ENCODE peak calls at places on chromosomes 13 and 19, in six cellular contexts. One of them, this sample, is unnamed. For H3K4me1, the result is how much of the 10 kb centered on the place peaks cover.

GRCh38 chr13:26497991-26498423 is 59.5 kb upstream of the WASF3 start:
- DNase-seq in IMR-90: peak
- DNase-seq in ovary: no peak
- DNase-seq in uterus: no peak
- DNase-seq in breast epithelium: no peak
- DNase-seq in body of pancreas: no peak
- DNase-seq in this sample: no peak

GRCh38 chr13:112984501-112984900 is 15.5 kb downstream of the MCF2L start:
- DNase-seq in ovary: no peak
- DNase-seq in breast epithelium: no peak
- DNase-seq in IMR-90: no peak
- DNase-seq in body of pancreas: no peak
- DNase-seq in uterus: no peak
- DNase-seq in this sample: no peak

GRCh38 chr19:56973713-56974553 is 133.4 kb upstream of the PEG3 start:
- DNase-seq in ovary: peak
- DNase-seq in body of pancreas: no peak
- DNase-seq in IMR-90: no peak
- DNase-seq in uterus: no peak
- DNase-seq in breast epithelium: no peak
- DNase-seq in this sample: no peak

GRCh38 chr13:96837809-96838208 is 156.5 kb downstream of the OXGR1 start:
- DNase-seq in ovary: no peak
- DNase-seq in IMR-90: no peak
- DNase-seq in uterus: no peak
- DNase-seq in breast epithelium: no peak
- DNase-seq in body of pancreas: no peak
- DNase-seq in this sample: no peak

GRCh38 chr13:35630551-35631275 is 154.2 kb upstream of the MAB21L1 start:
- DNase-seq in IMR-90: peak
- DNase-seq in uterus: no peak
- DNase-seq in breast epithelium: no peak
- DNase-seq in ovary: no peak
- DNase-seq in body of pancreas: no peak
- DNase-seq in this sample: no peak

GRCh38 chr13:95604534-95604915 is 40.0 kb downstream of the DZIP1 start:
- DNase-seq in ovary: no peak
- DNase-seq in breast epithelium: no peak
- DNase-seq in IMR-90: peak
- DNase-seq in body of pancreas: no peak
- DNase-seq in uterus: no peak
- DNase-seq in this sample: no peak

GRCh38 chr13:44417446-44417845 is 43.8 kb downstream of the SERP2 start:
- DNase-seq in breast epithelium: no peak
- DNase-seq in ovary: no peak
- DNase-seq in uterus: no peak
- DNase-seq in body of pancreas: no peak
- DNase-seq in IMR-90: no peak
- DNase-seq in this sample: no peak

GRCh38 chr19:1252818-1253513 is 4.6 kb downstream of the MIDN start:
- DNase-seq in uterus: peak
- DNase-seq in breast epithelium: peak
- DNase-seq in body of pancreas: peak
- DNase-seq in ovary: peak
- DNase-seq in IMR-90: peak
- DNase-seq in this sample: peak

GRCh38 chr19:34316741-34317241 is 48.2 kb upstream of the GPI start:
- DNase-seq in uterus: no peak
- DNase-seq in breast epithelium: no peak
- DNase-seq in ovary: no peak
- DNase-seq in IMR-90: peak
- DNase-seq in body of pancreas: no peak
- DNase-seq in this sample: no peak

GRCh38 chr13:112916296-112916695 is 52.7 kb upstream of the MCF2L start:
- DNase-seq in body of pancreas: no peak
- DNase-seq in uterus: no peak
- DNase-seq in ovary: no peak
- DNase-seq in IMR-90: no peak
- DNase-seq in breast epithelium: peak
- DNase-seq in this sample: no peak

GRCh38 chr19:45814166-45814780 is 835 bp downstream of the RSPH6A start:
- DNase-seq in uterus: no peak
- DNase-seq in ovary: no peak
- DNase-seq in IMR-90: no peak
- DNase-seq in breast epithelium: no peak
- DNase-seq in body of pancreas: no peak
- DNase-seq in this sample: no peak
- H3K4me3 ChIP-seq in uterus: no peak
- H3K4me3 ChIP-seq in ovary: no peak
- H3K4me3 ChIP-seq in IMR-90: no peak
- H3K4me3 ChIP-seq in breast epithelium: no peak
- H3K4me3 ChIP-seq in body of pancreas: no peak
- H3K4me3 ChIP-seq in this sample: no peak

DNA sequence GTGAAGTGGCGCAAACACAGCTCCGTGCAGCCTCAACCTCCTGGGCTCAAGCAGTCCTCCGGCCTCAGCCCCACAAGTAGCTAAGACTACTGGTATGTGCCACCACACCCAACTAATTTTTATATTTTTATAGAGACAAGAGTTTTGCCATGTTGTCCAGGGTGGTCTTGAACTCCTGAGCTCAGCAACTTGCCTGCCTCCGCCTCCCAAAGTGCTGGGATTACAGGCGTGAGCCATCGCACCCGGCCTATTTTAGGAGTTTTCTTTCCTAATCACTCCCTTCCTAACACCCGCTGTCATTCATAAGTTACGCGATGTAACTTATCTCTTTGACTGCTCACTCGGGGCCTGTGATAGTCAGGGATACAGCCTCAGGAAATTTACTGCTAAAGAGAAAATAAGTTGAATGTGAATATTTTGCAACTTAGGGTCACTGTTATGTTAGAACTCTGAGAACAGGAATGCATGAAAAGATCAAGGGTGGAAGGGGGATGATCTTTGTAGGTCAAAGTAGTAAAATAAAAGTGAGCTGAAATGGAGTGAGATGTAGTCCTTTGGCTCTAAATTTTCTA is 140.3 kb downstream of the DCT start:
- DNase-seq in body of pancreas: no peak
- DNase-seq in IMR-90: no peak
- DNase-seq in breast epithelium: no peak
- DNase-seq in uterus: peak
- DNase-seq in ovary: no peak
- DNase-seq in this sample: no peak
- H3K4me1 ChIP-seq in body of pancreas: under half
- H3K4me1 ChIP-seq in IMR-90: under half
- H3K4me1 ChIP-seq in breast epithelium: under half
- H3K4me1 ChIP-seq in uterus: under half
- H3K4me1 ChIP-seq in ovary: under half
- H3K4me1 ChIP-seq in this sample: under half

GRCh38 chr13:92739306-92739818 is 487.2 kb upstream of the GPC6 start:
- DNase-seq in IMR-90: peak
- DNase-seq in uterus: no peak
- DNase-seq in breast epithelium: no peak
- DNase-seq in body of pancreas: no peak
- DNase-seq in ovary: no peak
- DNase-seq in this sample: no peak
- TF ChIP-seq POLR2A in IMR-90: no peak
- TF ChIP-seq POLR2A in uterus: no peak
- TF ChIP-seq POLR2A in breast epithelium: no peak
- TF ChIP-seq POLR2A in body of pancreas: no peak
- TF ChIP-seq POLR2A in ovary: no peak
- TF ChIP-seq POLR2A in this sample: no peak

DNA sequence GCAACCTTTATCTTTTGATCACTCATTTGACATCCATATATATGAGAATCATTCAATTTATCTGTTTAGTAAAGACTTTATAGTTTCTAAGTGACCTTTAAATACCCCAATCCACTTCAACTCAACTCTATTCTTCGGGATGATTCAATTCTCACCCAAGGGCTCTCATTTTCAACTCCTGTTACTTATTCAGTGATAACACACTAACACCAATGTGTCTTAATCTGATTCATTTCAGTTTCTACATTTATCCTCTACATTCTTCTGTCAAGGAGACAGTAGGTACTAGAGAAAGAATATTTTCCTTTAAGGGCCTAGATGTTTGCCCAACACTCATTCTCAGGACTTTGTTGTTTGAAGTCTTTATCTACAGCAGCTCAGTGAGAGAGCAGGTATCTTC is 7.1 kb downstream of the ARGLU1 start:
- DNase-seq in ovary: no peak
- DNase-seq in uterus: no peak
- DNase-seq in breast epithelium: no peak
- DNase-seq in IMR-90: no peak
- DNase-seq in body of pancreas: no peak
- DNase-seq in this sample: no peak
- H3K4me3 ChIP-seq in ovary: no peak
- H3K4me3 ChIP-seq in uterus: no peak
- H3K4me3 ChIP-seq in breast epithelium: no peak
- H3K4me3 ChIP-seq in IMR-90: no peak
- H3K4me3 ChIP-seq in body of pancreas: no peak
- H3K4me3 ChIP-seq in this sample: no peak

DNA sequence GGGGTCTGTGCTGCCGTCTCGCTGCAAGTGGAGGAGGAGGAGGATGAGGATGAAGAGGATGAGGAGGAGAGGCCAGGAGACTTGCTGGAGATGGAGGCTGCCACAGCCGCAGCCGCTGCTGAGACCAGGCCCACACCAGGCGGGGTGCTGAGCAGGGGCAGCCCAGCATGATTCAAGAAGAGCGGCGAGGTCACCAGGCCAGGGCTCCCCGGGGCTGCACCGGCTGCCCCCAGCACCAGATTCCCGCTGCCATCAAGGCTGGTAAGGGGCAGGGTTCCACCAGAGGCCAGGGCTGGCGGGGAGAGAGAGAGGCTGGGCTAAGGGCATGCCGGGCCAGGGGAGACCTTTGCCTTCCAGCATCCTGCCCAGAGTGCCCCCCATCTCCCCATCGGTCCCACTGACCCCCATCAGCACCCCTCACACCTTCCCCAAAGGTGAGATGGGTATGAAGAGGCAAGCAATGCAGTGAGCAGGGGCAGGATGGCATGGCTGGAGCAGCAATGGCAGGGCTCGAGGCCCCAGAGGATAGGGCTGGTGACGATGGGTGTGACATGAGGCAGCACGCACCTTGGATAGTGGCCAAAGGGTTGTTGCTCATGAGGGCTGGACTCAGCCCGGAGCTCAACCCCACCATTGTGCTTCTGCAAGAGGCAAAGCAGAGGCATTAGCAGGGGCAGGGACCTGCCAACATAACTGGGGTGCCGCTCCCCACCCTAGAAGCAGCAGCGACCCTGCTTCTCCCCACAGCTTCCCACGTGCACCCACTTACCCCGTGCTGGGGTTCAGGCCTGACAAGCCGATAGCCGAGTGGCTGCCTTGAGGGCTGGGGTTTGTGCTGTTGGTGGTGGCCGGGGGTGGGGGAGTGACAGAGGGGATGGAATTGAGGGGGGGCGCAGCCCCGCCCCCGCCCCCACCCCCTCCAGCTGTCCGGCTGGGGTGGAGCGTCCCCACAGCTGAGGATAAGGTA is 15.6 kb downstream of the ZNF574 start:
- DNase-seq in body of pancreas: no peak
- DNase-seq in IMR-90: peak
- DNase-seq in uterus: no peak
- DNase-seq in ovary: no peak
- DNase-seq in breast epithelium: no peak
- DNase-seq in this sample: no peak
- H3K4me1 ChIP-seq in body of pancreas: under half
- H3K4me1 ChIP-seq in IMR-90: under half
- H3K4me1 ChIP-seq in uterus: under half
- H3K4me1 ChIP-seq in ovary: under half
- H3K4me1 ChIP-seq in breast epithelium: under half
- H3K4me1 ChIP-seq in this sample: under half

DNA sequence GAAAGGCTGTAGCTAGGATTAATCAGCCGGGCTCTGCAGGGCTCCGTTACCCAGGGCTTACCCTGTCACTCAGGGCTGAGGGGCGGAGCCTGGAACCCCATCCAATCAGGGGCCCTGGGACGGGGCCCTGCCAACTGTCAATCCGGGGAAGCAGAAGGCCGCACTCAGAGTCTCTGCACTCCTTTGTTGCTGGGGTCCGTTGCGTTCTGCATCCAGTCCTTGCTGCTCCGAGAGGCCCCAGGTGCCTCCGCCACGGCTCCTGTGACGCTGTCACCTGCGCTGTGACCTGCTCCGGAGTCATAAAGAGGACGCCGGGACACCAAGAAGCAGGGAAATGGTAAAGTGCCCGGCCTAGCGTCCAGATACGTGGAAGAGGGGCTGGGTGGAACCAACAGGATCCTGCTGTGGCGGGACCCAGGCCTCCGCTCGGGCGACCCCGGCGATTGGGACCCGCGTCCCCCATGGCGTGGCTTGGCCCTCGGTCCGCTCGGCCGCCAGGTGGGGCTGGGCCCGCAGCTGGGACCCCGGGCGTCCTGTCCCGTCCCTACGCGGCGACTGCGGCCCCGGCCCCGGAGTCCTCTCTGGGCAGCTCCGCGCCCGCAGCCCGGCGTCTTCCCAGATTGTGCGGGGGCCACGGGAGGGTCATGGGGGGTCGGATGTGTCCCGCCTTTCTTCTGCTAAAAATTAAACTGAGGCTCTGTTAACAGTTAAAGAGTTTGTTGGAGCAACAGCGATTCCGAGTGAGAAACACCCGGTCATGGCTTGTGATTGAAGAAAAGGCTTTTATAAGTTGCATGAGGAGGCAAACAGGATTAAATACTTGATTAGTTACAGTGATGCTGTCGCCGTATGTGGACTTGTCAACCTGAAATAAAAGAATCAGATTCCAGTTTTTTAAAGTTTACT is at the start of gene ZNF491:
- DNase-seq in uterus: peak
- DNase-seq in body of pancreas: peak
- DNase-seq in breast epithelium: peak
- DNase-seq in IMR-90: peak
- DNase-seq in ovary: peak
- DNase-seq in this sample: peak
- TF ChIP-seq POLR2A in uterus: peak
- TF ChIP-seq POLR2A in body of pancreas: peak
- TF ChIP-seq POLR2A in breast epithelium: no peak
- TF ChIP-seq POLR2A in IMR-90: peak
- TF ChIP-seq POLR2A in ovary: no peak
- TF ChIP-seq POLR2A in this sample: no peak

GRCh38 chr19:4277051-4277700 is 1.9 kb upstream of the SHD start:
- DNase-seq in uterus: no peak
- DNase-seq in body of pancreas: no peak
- DNase-seq in IMR-90: no peak
- DNase-seq in ovary: no peak
- DNase-seq in breast epithelium: no peak
- DNase-seq in this sample: no peak

GRCh38 chr19:4278460-4278901 is 585 bp upstream of the SHD start:
- DNase-seq in breast epithelium: no peak
- DNase-seq in IMR-90: no peak
- DNase-seq in uterus: no peak
- DNase-seq in ovary: no peak
- DNase-seq in body of pancreas: no peak
- DNase-seq in this sample: no peak

GRCh38 chr19:4278926-4279529 is at the start of gene SHD:
- DNase-seq in IMR-90: no peak
- DNase-seq in ovary: no peak
- DNase-seq in body of pancreas: no peak
- DNase-seq in uterus: no peak
- DNase-seq in breast epithelium: no peak
- DNase-seq in this sample: no peak

GRCh38 chr19:4278010-4278409 is 1.1 kb upstream of the SHD start:
- DNase-seq in IMR-90: no peak
- DNase-seq in body of pancreas: no peak
- DNase-seq in uterus: no peak
- DNase-seq in ovary: no peak
- DNase-seq in breast epithelium: no peak
- DNase-seq in this sample: no peak

GRCh38 chr19:4279530-4280422 is 710 bp downstream of the SHD start:
- DNase-seq in IMR-90: no peak
- DNase-seq in body of pancreas: no peak
- DNase-seq in ovary: no peak
- DNase-seq in breast epithelium: no peak
- DNase-seq in uterus: no peak
- DNase-seq in this sample: no peak
- H3K4me3 ChIP-seq in IMR-90: no peak
- H3K4me3 ChIP-seq in body of pancreas: no peak
- H3K4me3 ChIP-seq in ovary: peak
- H3K4me3 ChIP-seq in breast epithelium: no peak
- H3K4me3 ChIP-seq in uterus: no peak
- H3K4me3 ChIP-seq in this sample: peak

This sample was measured in heart left ventricle.